ENCODE peak calls at places on chromosome 14, in eight cellular contexts. U is HCT116; X is body of pancreas; K is mammary epithelial cell; E is tibial nerve; B is Peyer's patch; Z is A549; J is CD8-positive, alpha-beta T cell. F is an unnamed sample.

GRCh38 chr14:31300296-31300695 is 92.7 kb upstream of the HECTD1 start:
- DNase-seq in Z (peak; percentile 15), J (no peak), B (no peak), U (no peak), X (no peak), K (no peak), E (no peak), F (no peak)

GRCh38 chr14:20798318-20798717 is 4.3 kb downstream of the RNASE1 start:
- DNase-seq in B (no peak), Z (no peak), K (no peak), U (no peak), J (no peak), E (no peak), X (peak; percentile 38), F (no peak)

GRCh38 chr14:101773378-101773777 is 11.9 kb downstream of the PPP2R5C start:
- DNase-seq in B (no peak), Z (no peak), J (no peak), K (no peak), E (no peak), X (no peak), U (no peak), F (peak; percentile 18)

GRCh38 chr14:69317780-69318179 is 57.8 kb downstream of the GALNT16 start:
- DNase-seq in Z (no peak), J (no peak), X (peak; percentile 20), U (no peak), B (no peak), K (no peak), E (no peak), F (no peak)

GRCh38 chr14:91364524-91365270 is 52.9 kb downstream of the CCDC88C start:
- DNase-seq in Z (no peak), K (no peak), X (no peak), B (no peak), U (no peak), E (no peak), J (no peak), F (no peak)

GRCh38 chr14:90274808-90275454 is 18.6 kb downstream of the PSMC1 start:
- DNase-seq in X (peak; percentile 41), J (no peak), B (no peak), U (no peak), E (no peak), Z (no peak), K (peak; percentile 69), F (no peak)

GRCh38 chr14:49954171-49954631 is 61.3 kb downstream of the ARF6 start:
- DNase-seq in K (peak; percentile 60), U (no peak), X (no peak), E (no peak), J (no peak), B (no peak), Z (no peak), F (peak; percentile 35)

GRCh38 chr14:103084021-103084919 is at the start of gene LBHD2:
- DNase-seq in X (no peak), Z (no peak), K (no peak), E (no peak), J (no peak), B (peak; percentile 44), U (no peak), F (no peak)

DNA sequence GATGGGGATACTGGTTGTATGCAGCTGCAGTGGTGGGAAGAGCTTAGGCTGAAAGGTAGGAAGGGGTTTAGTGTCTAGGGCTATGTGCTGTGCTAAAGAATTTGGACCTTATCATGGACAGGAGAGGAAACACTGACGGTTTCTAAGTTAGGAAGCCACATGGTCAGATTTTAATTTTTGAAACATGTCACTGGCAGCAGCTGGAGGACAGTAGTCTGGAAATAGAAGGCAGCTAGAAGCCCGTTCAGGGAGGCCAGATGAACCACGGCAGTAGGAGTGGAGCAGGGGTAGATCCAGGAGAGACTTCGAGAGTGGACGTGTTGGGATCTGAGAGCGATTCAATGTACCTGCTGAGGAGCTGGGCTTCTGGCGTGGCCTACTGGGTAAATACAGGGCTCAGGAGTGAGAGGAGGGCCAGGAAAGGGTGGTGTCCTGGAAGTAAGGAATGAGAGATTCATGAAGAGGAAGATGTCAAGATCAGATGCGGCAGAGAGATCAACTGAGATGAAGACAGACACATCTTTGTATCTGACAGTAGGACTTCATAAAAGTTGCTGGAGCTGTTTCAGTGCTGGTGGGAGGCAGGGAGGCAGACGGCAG is 64.9 kb downstream of the PRKCH start:
- DNase-seq in U (no peak), B (no peak), X (no peak), K (no peak), Z (no peak), E (no peak), J (no peak), F (no peak)
- H3K4me1 ChIP-seq in U (peaks cover 46% of the 10 kb centered on the region), B (no peaks in the 10 kb centered on the region), X (no peaks in the 10 kb centered on the region), K (peaks cover 31% of the 10 kb centered on the region), Z (peaks cover 8% of the 10 kb centered on the region), E (peaks cover 5% of the 10 kb centered on the region), J (peaks cover 98% of the 10 kb centered on the region), F (peaks cover 21% of the 10 kb centered on the region)

GRCh38 chr14:81224222-81224621 is 3.5 kb upstream of the GTF2A1 start:
- DNase-seq in B (no peak), U (no peak), X (no peak), K (no peak), J (no peak), E (no peak), Z (no peak), F (no peak)
- TF ChIP-seq CTCF in B (no peak), U (no peak), X (no peak), K (no peak), J (no peak), E (no peak), Z (no peak), F (no peak)

GRCh38 chr14:96507723-96508122 is 5.5 kb downstream of the PAPOLA start:
- DNase-seq in X (no peak), K (no peak), Z (no peak), J (no peak), E (no peak), B (no peak), U (no peak), F (no peak)
- H3K4me1 ChIP-seq in X (peaks cover 81% of the 10 kb centered on the region), K (peaks cover 4% of the 10 kb centered on the region), Z (peaks cover 63% of the 10 kb centered on the region), J (peaks cover 90% of the 10 kb centered on the region), E (peaks cover 20% of the 10 kb centered on the region), B (peaks cover 8% of the 10 kb centered on the region), U (peaks cover 26% of the 10 kb centered on the region), F (peaks cover 11% of the 10 kb centered on the region)

GRCh38 chr14:76644875-76645518 is 116.3 kb upstream of the VASH1 start:
- DNase-seq in Z (peak; percentile 58), K (peak; percentile 17), J (no peak), U (peak; percentile 27), X (peak; percentile 13), E (no peak), B (no peak), F (no peak)
- TF ChIP-seq CTCF in Z (peak; percentile 75), K (peak; percentile 71), J (no peak), U (peak; percentile 78), X (peak; percentile 29), E (no peak), B (no peak), F (no peak)

DNA sequence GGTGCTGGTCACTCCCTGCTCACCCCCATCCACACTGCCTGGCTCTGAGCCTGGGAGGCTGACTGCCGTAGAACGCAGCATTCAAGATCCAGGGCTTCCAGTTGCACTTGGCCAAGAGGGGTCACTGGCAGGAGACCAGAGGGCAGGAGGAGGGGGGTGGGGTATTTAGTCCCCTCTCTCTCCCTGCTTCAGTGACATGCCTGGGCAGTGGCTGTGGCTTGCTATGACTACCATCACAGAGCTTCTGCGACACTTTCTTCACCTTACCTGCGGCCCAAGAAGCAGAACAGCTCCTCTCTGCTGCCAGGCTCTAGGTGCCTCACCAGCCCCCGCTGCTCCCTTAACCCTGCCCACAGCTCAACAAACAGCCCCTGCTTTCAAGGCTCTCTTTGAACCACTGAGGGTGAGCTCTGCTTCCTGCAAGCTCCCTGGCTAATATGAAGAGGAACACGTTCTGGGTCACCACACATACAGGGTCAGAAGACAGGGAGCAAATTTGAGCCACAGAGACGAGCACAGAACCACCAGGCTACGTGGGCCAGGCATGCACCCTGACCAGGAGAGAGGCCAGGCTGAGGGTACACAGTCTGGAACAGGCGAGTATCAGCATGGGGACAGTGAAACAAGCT is 55.7 kb downstream of the ITPK1 start:
- DNase-seq in K (no peak), E (no peak), Z (no peak), J (peak; percentile 35), U (no peak), B (no peak), X (no peak), F (no peak)
- H3K4me1 ChIP-seq in K (peaks cover 8% of the 10 kb centered on the region), E (peaks cover 52% of the 10 kb centered on the region), Z (peaks cover 47% of the 10 kb centered on the region), J (peaks cover 66% of the 10 kb centered on the region), U (peaks cover 14% of the 10 kb centered on the region), B (peaks cover 7% of the 10 kb centered on the region), X (peaks cover 24% of the 10 kb centered on the region), F (peaks cover 12% of the 10 kb centered on the region)

GRCh38 chr14:104710071-104710735 is 13.8 kb upstream of the ADSS1 start:
- DNase-seq in X (no peak), Z (no peak), J (no peak), B (no peak), U (no peak), E (no peak), K (no peak), F (no peak)

GRCh38 chr14:104707629-104708595 is 16.1 kb upstream of the ADSS1 start:
- DNase-seq in Z (no peak), X (no peak), U (no peak), B (no peak), E (no peak), J (no peak), K (no peak), F (no peak)

GRCh38 chr14:104708606-104709268 is 15.3 kb upstream of the ADSS1 start:
- DNase-seq in K (no peak), J (peak; percentile 70), U (no peak), Z (peak; percentile 91), X (peak; percentile 64), E (peak; percentile 59), B (peak; percentile 82), F (peak; percentile 68)

GRCh38 chr14:104706733-104707628 is 17.0 kb upstream of the ADSS1 start:
- DNase-seq in X (no peak), K (no peak), Z (no peak), U (no peak), B (no peak), J (no peak), E (no peak), F (no peak)

GRCh38 chr14:104709387-104710019 is 14.5 kb upstream of the ADSS1 start:
- DNase-seq in X (no peak), J (no peak), K (no peak), U (no peak), B (no peak), Z (no peak), E (no peak), F (no peak)
- TF ChIP-seq CTCF in X (no peak), J (no peak), K (no peak), U (no peak), B (no peak), Z (no peak), E (no peak), F (no peak)

GRCh38 chr14:61514006-61514830 is 181.1 kb upstream of the HIF1A start:
- DNase-seq in J (no peak), E (no peak), K (peak; percentile 55), U (no peak), X (no peak), B (no peak), Z (no peak), F (no peak)
- H3K4me1 ChIP-seq in J (peaks cover 76% of the 10 kb centered on the region), E (peaks cover 12% of the 10 kb centered on the region), K (peaks cover 60% of the 10 kb centered on the region), U (peaks cover 37% of the 10 kb centered on the region), X (peaks cover 74% of the 10 kb centered on the region), B (no peaks in the 10 kb centered on the region), Z (peaks cover 70% of the 10 kb centered on the region), F (peaks cover 28% of the 10 kb centered on the region)

F was measured in lung.